ENCODE peak calls at places on chromosomes 7 and 10, in eight cellular contexts. One of them, this sample, is unnamed.

GRCh38 chr10:74071151-74071550 is 73.2 kb downstream of the VCL start:
- DNase-seq in left ventricle myocardium inferior: no peak
- DNase-seq in NCI-H446: no peak
- DNase-seq in T-helper 17 cell: no peak
- DNase-seq in COR-L47: no peak
- DNase-seq in RWPE1: no peak
- DNase-seq in fibroblast of mammary gland: peak
- DNase-seq in Right ventricle myocardium superior: no peak
- DNase-seq in this sample: no peak

GRCh38 chr10:88473989-88474883 is 108.9 kb downstream of the RNLS start:
- DNase-seq in left ventricle myocardium inferior: no peak
- DNase-seq in NCI-H446: no peak
- DNase-seq in T-helper 17 cell: no peak
- DNase-seq in COR-L47: peak
- DNase-seq in RWPE1: peak
- DNase-seq in fibroblast of mammary gland: peak
- DNase-seq in Right ventricle myocardium superior: no peak
- DNase-seq in this sample: no peak

GRCh38 chr10:69980672-69981071 is 72.0 kb upstream of the MACROH2A2 start:
- DNase-seq in left ventricle myocardium inferior: no peak
- DNase-seq in NCI-H446: no peak
- DNase-seq in T-helper 17 cell: no peak
- DNase-seq in COR-L47: no peak
- DNase-seq in RWPE1: no peak
- DNase-seq in fibroblast of mammary gland: no peak
- DNase-seq in Right ventricle myocardium superior: no peak
- DNase-seq in this sample: no peak

GRCh38 chr10:106181491-106181890 is 983.0 kb downstream of the SORCS1 start:
- DNase-seq in left ventricle myocardium inferior: no peak
- DNase-seq in NCI-H446: no peak
- DNase-seq in T-helper 17 cell: no peak
- DNase-seq in COR-L47: no peak
- DNase-seq in RWPE1: no peak
- DNase-seq in fibroblast of mammary gland: peak
- DNase-seq in Right ventricle myocardium superior: no peak
- DNase-seq in this sample: no peak

GRCh38 chr7:69336976-69337375 is 261.3 kb upstream of the AUTS2 start:
- DNase-seq in left ventricle myocardium inferior: no peak
- DNase-seq in NCI-H446: no peak
- DNase-seq in T-helper 17 cell: no peak
- DNase-seq in COR-L47: no peak
- DNase-seq in RWPE1: no peak
- DNase-seq in fibroblast of mammary gland: no peak
- DNase-seq in Right ventricle myocardium superior: no peak
- DNase-seq in this sample: no peak

GRCh38 chr10:62769574-62770242 is 34.8 kb upstream of the ADO start:
- DNase-seq in left ventricle myocardium inferior: no peak
- DNase-seq in NCI-H446: no peak
- DNase-seq in T-helper 17 cell: no peak
- DNase-seq in COR-L47: no peak
- DNase-seq in RWPE1: no peak
- DNase-seq in fibroblast of mammary gland: peak
- DNase-seq in Right ventricle myocardium superior: no peak
- DNase-seq in this sample: no peak

GRCh38 chr10:92180326-92180881 is 110.5 kb downstream of the CPEB3 start:
- DNase-seq in left ventricle myocardium inferior: no peak
- DNase-seq in NCI-H446: no peak
- DNase-seq in T-helper 17 cell: no peak
- DNase-seq in COR-L47: no peak
- DNase-seq in RWPE1: no peak
- DNase-seq in fibroblast of mammary gland: no peak
- DNase-seq in Right ventricle myocardium superior: no peak
- DNase-seq in this sample: no peak

GRCh38 chr7:106283831-106284515 is 810 bp downstream of the NAMPT start:
- DNase-seq in left ventricle myocardium inferior: peak
- DNase-seq in NCI-H446: no peak
- DNase-seq in T-helper 17 cell: no peak
- DNase-seq in COR-L47: peak
- DNase-seq in RWPE1: peak
- DNase-seq in fibroblast of mammary gland: peak
- DNase-seq in Right ventricle myocardium superior: peak
- DNase-seq in this sample: no peak

GRCh38 chr7:73833251-73833919 is 2.6 kb downstream of the CLDN4 start:
- DNase-seq in left ventricle myocardium inferior: no peak
- DNase-seq in NCI-H446: no peak
- DNase-seq in T-helper 17 cell: no peak
- DNase-seq in COR-L47: no peak
- DNase-seq in RWPE1: no peak
- DNase-seq in fibroblast of mammary gland: no peak
- DNase-seq in Right ventricle myocardium superior: no peak
- DNase-seq in this sample: no peak

GRCh38 chr10:53045315-53045714 is 272.7 kb upstream of the MBL2 start:
- DNase-seq in left ventricle myocardium inferior: no peak
- DNase-seq in NCI-H446: no peak
- DNase-seq in T-helper 17 cell: no peak
- DNase-seq in COR-L47: no peak
- DNase-seq in RWPE1: no peak
- DNase-seq in fibroblast of mammary gland: no peak
- DNase-seq in Right ventricle myocardium superior: no peak
- DNase-seq in this sample: no peak

GRCh38 chr10:90051474-90051873 is 350.1 kb downstream of the KIF20B start:
- DNase-seq in left ventricle myocardium inferior: no peak
- DNase-seq in NCI-H446: no peak
- DNase-seq in T-helper 17 cell: no peak
- DNase-seq in COR-L47: no peak
- DNase-seq in RWPE1: peak
- DNase-seq in fibroblast of mammary gland: no peak
- DNase-seq in Right ventricle myocardium superior: no peak
- DNase-seq in this sample: no peak

GRCh38 chr10:132571565-132572544 is 34.3 kb downstream of the INPP5A start:
- DNase-seq in left ventricle myocardium inferior: no peak
- DNase-seq in NCI-H446: no peak
- DNase-seq in T-helper 17 cell: no peak
- DNase-seq in COR-L47: no peak
- DNase-seq in RWPE1: peak
- DNase-seq in fibroblast of mammary gland: peak
- DNase-seq in Right ventricle myocardium superior: peak
- DNase-seq in this sample: peak

GRCh38 chr7:145511014-145511413 is 605.6 kb upstream of the CNTNAP2 start:
- DNase-seq in left ventricle myocardium inferior: no peak
- DNase-seq in NCI-H446: no peak
- DNase-seq in T-helper 17 cell: no peak
- DNase-seq in COR-L47: peak
- DNase-seq in RWPE1: no peak
- DNase-seq in fibroblast of mammary gland: no peak
- DNase-seq in Right ventricle myocardium superior: no peak
- DNase-seq in this sample: no peak

GRCh38 chr10:88152720-88153119 is 289.3 kb downstream of the PTEN start:
- DNase-seq in left ventricle myocardium inferior: no peak
- DNase-seq in NCI-H446: no peak
- DNase-seq in T-helper 17 cell: no peak
- DNase-seq in COR-L47: no peak
- DNase-seq in RWPE1: peak
- DNase-seq in fibroblast of mammary gland: peak
- DNase-seq in Right ventricle myocardium superior: no peak
- DNase-seq in this sample: no peak

This sample was measured in activated B cell treated with CpG ODN at 0.5 μM for 24 hours.